ENCODE peak calls at places on chromosomes 12 and 14, in nine cellular contexts. Q is hypothalamus; K is adrenal gland; P is activated CD8-positive, alpha-beta memory T cell treated with anti-CD3 and anti-CD28 coated beads for 24 hours; N is OCI-LY7; J is IMR-90; V is stimulated activated CD8-positive, alpha-beta memory T cell treated with anti-CD3 and anti-CD28 coated beads, Interleukin-15, amount 100 ng/mL, for 1 hour; X is GM12892; F is H54. U is an unnamed sample.

GRCh38 chr14:103723176-103724081 is 7.8 kb downstream of the ZFYVE21 start:
- DNase-seq in Q (peak), K (no peak), P (no peak), N (no peak), J (no peak), V (no peak), X (no peak), F (no peak), U (peak)

GRCh38 chr14:105168496-105168978 is at the start of gene JAG2:
- DNase-seq in Q (no peak), K (no peak), P (peak), N (peak), J (no peak), V (no peak), X (no peak), F (peak), U (no peak)

GRCh38 chr14:97277711-97278110 is 480.5 kb downstream of the VRK1 start:
- DNase-seq in Q (no peak), K (no peak), P (no peak), N (no peak), J (no peak), V (no peak), X (no peak), F (no peak), U (no peak)

GRCh38 chr12:81992461-81992860 is 233.3 kb upstream of the PPFIA2 start:
- DNase-seq in Q (no peak), K (no peak), P (no peak), N (no peak), J (no peak), V (no peak), X (no peak), F (no peak), U (no peak)

GRCh38 chr12:126487581-126487980 is 1422.3 kb downstream of the AACS start:
- DNase-seq in Q (no peak), K (no peak), P (no peak), N (no peak), J (no peak), V (no peak), X (no peak), F (no peak), U (no peak)

GRCh38 chr14:20568393-20568792 is 7.5 kb upstream of the RNASE9 start:
- DNase-seq in Q (no peak), K (no peak), P (no peak), N (no peak), J (no peak), V (no peak), X (no peak), F (no peak), U (no peak)

GRCh38 chr14:29475641-29476040 is 452.0 kb downstream of the PRKD1 start:
- DNase-seq in Q (no peak), K (no peak), P (no peak), N (no peak), J (no peak), V (no peak), X (no peak), F (no peak), U (no peak)

GRCh38 chr12:93776581-93777018 is 99.4 kb downstream of the CRADD start:
- DNase-seq in Q (no peak), K (no peak), P (no peak), N (no peak), J (peak), V (no peak), X (no peak), F (no peak), U (no peak)

GRCh38 chr12:83016226-83016835 is 329.6 kb downstream of the TMTC2 start:
- DNase-seq in Q (no peak), K (peak), P (no peak), N (no peak), J (peak), V (no peak), X (no peak), F (peak), U (no peak)

GRCh38 chr14:90409209-90409730 is 12.4 kb downstream of the CALM1 start:
- DNase-seq in Q (no peak), K (peak), P (no peak), N (no peak), J (peak), V (no peak), X (no peak), F (peak), U (peak)

U was measured in hippocampal formation.